ENCODE peak calls at places on chromosomes 3 and 15, in ten cellular contexts. J, H, E, R, X, S, N, M, K and U are unnamed samples.

GRCh38 chr3:112651516-112651915 is 10.6 kb upstream of the CCDC80 start:
- DNase-seq in R (no peak), S (no peak), K (peak), E (no peak), X (no peak), J (no peak), M (no peak), H (no peak), N (no peak), U (peak)

GRCh38 chr3:17422636-17423035 is 319.8 kb downstream of the TBC1D5 start:
- DNase-seq in N (no peak), X (no peak), J (no peak), H (no peak), K (no peak), M (no peak), R (no peak), E (no peak), S (no peak), U (no peak)

GRCh38 chr15:62482715-62483429 is 317.8 kb upstream of the C2CD4B start:
- DNase-seq in X (no peak), R (no peak), K (no peak), M (no peak), J (no peak), N (no peak), S (no peak), E (peak), H (no peak), U (peak)

GRCh38 chr3:9553021-9553948 is at the start of gene LHFPL4:
- DNase-seq in J (no peak), N (no peak), M (no peak), E (no peak), S (no peak), K (no peak), H (no peak), X (no peak), R (peak), U (no peak)

GRCh38 chr3:160018959-160019358 is 30.3 kb downstream of the IL12A start:
- DNase-seq in X (no peak), M (no peak), H (no peak), S (no peak), R (no peak), K (no peak), N (no peak), J (no peak), E (no peak), U (no peak)

GRCh38 chr3:183825380-183826161 is at the start of gene MAP6D1:
- DNase-seq in J (no peak), M (peak), N (peak), E (peak), R (peak), X (peak), S (peak), H (no peak), K (peak), U (peak)

GRCh38 chr15:66747223-66747622 is 45.2 kb downstream of the SMAD6 start:
- DNase-seq in X (no peak), H (no peak), K (no peak), S (no peak), J (peak), M (no peak), R (no peak), E (no peak), N (no peak), U (no peak)

GRCh38 chr3:94285874-94286273 is 223.0 kb downstream of the NSUN3 start:
- DNase-seq in N (no peak), X (no peak), H (no peak), S (peak), J (no peak), E (no peak), R (no peak), K (peak), M (no peak), U (peak)

GRCh38 chr3:42189746-42190145 is 76.2 kb downstream of the CCK start:
- DNase-seq in K (peak), J (no peak), R (no peak), H (no peak), S (no peak), X (no peak), E (no peak), N (no peak), M (no peak), U (no peak)

GRCh38 chr15:79169531-79170123 is 79.0 kb upstream of the RASGRF1 start:
- DNase-seq in J (no peak), S (no peak), X (no peak), R (no peak), M (no peak), N (no peak), E (no peak), K (no peak), H (no peak), U (no peak)

GRCh38 chr3:131735121-131735520 is 232.3 kb upstream of the MRPL3 start:
- DNase-seq in R (no peak), E (no peak), M (no peak), S (no peak), X (no peak), K (peak), H (no peak), N (no peak), J (no peak), U (no peak)

GRCh38 chr3:178645503-178645902 is 109.3 kb downstream of the KCNMB2 start:
- DNase-seq in X (no peak), H (no peak), N (no peak), R (no peak), M (no peak), J (no peak), E (no peak), K (no peak), S (no peak), U (no peak)

GRCh38 chr3:168865022-168865551 is 769.4 kb upstream of the GOLIM4 start:
- DNase-seq in E (peak), X (no peak), J (no peak), K (peak), N (no peak), R (no peak), S (peak), M (peak), H (no peak), U (peak)

GRCh38 chr3:168165390-168166269 is 69.9 kb upstream of the GOLIM4 start:
- DNase-seq in J (peak), R (peak), X (no peak), M (peak), K (peak), E (peak), S (peak), N (no peak), H (no peak), U (peak)

GRCh38 chr3:10259798-10260197 is 11.5 kb downstream of the TATDN2 start:
- DNase-seq in X (no peak), H (no peak), K (no peak), E (no peak), M (no peak), N (no peak), J (peak), S (no peak), R (no peak), U (no peak)

GRCh38 chr15:36557364-36557763 is 22.1 kb upstream of the CDIN1 start:
- DNase-seq in K (no peak), S (no peak), E (no peak), X (no peak), N (no peak), J (no peak), R (no peak), H (no peak), M (no peak), U (no peak)

GRCh38 chr15:41024141-41024540 is 70.9 kb downstream of the CHAC1 start:
- DNase-seq in N (no peak), S (no peak), M (no peak), H (no peak), R (no peak), J (no peak), K (peak), X (no peak), E (no peak), U (peak)

GRCh38 chr3:177382944-177383343 is 185.7 kb upstream of the TBL1XR1 start:
- DNase-seq in M (no peak), S (no peak), R (no peak), J (no peak), E (no peak), H (no peak), N (no peak), X (no peak), K (no peak), U (no peak)

GRCh38 chr3:193803288-193803687 is 210.3 kb downstream of the OPA1 start:
- DNase-seq in K (no peak), M (peak), R (no peak), N (no peak), E (no peak), X (no peak), J (no peak), H (no peak), S (no peak), U (no peak)

GRCh38 chr3:65658398-65658797 is 380.3 kb downstream of the MAGI1 start:
- DNase-seq in K (no peak), H (no peak), X (no peak), E (no peak), R (no peak), S (no peak), J (no peak), M (no peak), N (no peak), U (no peak)

GRCh38 chr3:33358172-33358781 is 81.0 kb downstream of the FBXL2 start:
- DNase-seq in X (no peak), E (no peak), H (no peak), S (no peak), M (no peak), K (no peak), J (no peak), R (no peak), N (no peak), U (peak)

GRCh38 chr3:99869621-99870020 is 52.0 kb downstream of the CMSS1 start:
- DNase-seq in M (no peak), E (no peak), S (no peak), X (no peak), H (no peak), J (no peak), R (no peak), N (no peak), K (peak), U (no peak)

GRCh38 chr15:101128191-101128590 is 123.7 kb downstream of the CHSY1 start:
- DNase-seq in X (no peak), E (no peak), K (peak), N (no peak), H (no peak), J (no peak), M (no peak), R (no peak), S (no peak), U (peak)

GRCh38 chr3:62201438-62202035 is 171.8 kb downstream of the FEZF2 start:
- DNase-seq in J (no peak), K (peak), E (peak), X (no peak), M (peak), H (no peak), R (peak), N (no peak), S (peak), U (peak)